ENCODE peak calls at places on chromosomes 7 and 10, in six cellular contexts. T is HCT116, S is GM23248, P is esophagus squamous epithelium, X is psoas muscle, C is pancreas. I is an unnamed sample. For H3K4me1, the result is how much of the 10 kb centered on the place peaks cover.

GRCh38 chr7:48083114-48083830 is 5.8 kb upstream of the UPP1 start:
- DNase-seq in P (no peak), T (no peak), X (no peak), S (peak), C (no peak), I (no peak)

GRCh38 chr10:43781480-43782361 is 133.0 kb upstream of the ZNF32 start:
- DNase-seq in S (no peak), T (no peak), P (no peak), C (peak), X (no peak), I (no peak)

GRCh38 chr7:18053177-18053928 is 25.7 kb upstream of the PRPS1L1 start:
- DNase-seq in X (no peak), S (peak), P (no peak), C (no peak), T (no peak), I (no peak)

GRCh38 chr10:71211759-71212248 is 566 bp upstream of the UNC5B start:
- DNase-seq in X (no peak), T (no peak), C (no peak), S (no peak), P (no peak), I (no peak)

GRCh38 chr7:1571261-1571650 is 1.4 kb upstream of the PSMG3 start:
- DNase-seq in P (no peak), C (no peak), T (no peak), X (no peak), S (peak), I (peak)

GRCh38 chr10:31706921-31707571 is 221.6 kb downstream of the ARHGAP12 start:
- DNase-seq in C (no peak), S (peak), X (peak), T (no peak), P (no peak), I (peak)

GRCh38 chr7:12257582-12257981 is 46.5 kb downstream of the TMEM106B start:
- DNase-seq in S (peak), T (no peak), C (no peak), P (no peak), X (no peak), I (peak)

GRCh38 chr7:66304536-66304935 is 99.4 kb downstream of the TPST1 start:
- DNase-seq in T (no peak), C (no peak), P (no peak), S (no peak), X (no peak), I (no peak)

GRCh38 chr10:96747734-96748550 is 27.6 kb upstream of the PIK3AP1 start:
- DNase-seq in X (no peak), C (no peak), S (no peak), T (no peak), P (no peak), I (no peak)

GRCh38 chr7:118259115-118259514 is 34.6 kb downstream of the ANKRD7 start:
- DNase-seq in T (no peak), P (no peak), S (peak), C (no peak), X (no peak), I (peak)

GRCh38 chr10:43734716-43735115 is 86.0 kb upstream of the ZNF32 start:
- DNase-seq in S (peak), C (no peak), P (no peak), X (no peak), T (no peak), I (peak)

GRCh38 chr10:61835909-61836232 is 65.6 kb upstream of the ARID5B start:
- DNase-seq in P (no peak), C (no peak), S (peak), T (no peak), X (no peak), I (peak)

GRCh38 chr10:61836888-61837747 is 64.4 kb upstream of the ARID5B start:
- DNase-seq in X (no peak), T (peak), S (peak), C (no peak), P (no peak), I (peak)

GRCh38 chr10:61835069-61835908 is 66.2 kb upstream of the ARID5B start:
- DNase-seq in T (peak), S (peak), P (no peak), C (no peak), X (no peak), I (peak)

GRCh38 chr10:61837748-61838055 is 63.8 kb upstream of the ARID5B start:
- DNase-seq in P (no peak), T (no peak), X (no peak), C (no peak), S (no peak), I (no peak)

GRCh38 chr10:61836233-61836887 is 65.1 kb upstream of the ARID5B start:
- DNase-seq in P (no peak), T (no peak), S (peak), X (no peak), C (no peak), I (peak)
- H3K4me1 ChIP-seq in P (under half), T (under half), S (under half), X (under half), C (half or more), I (under half)

DNA sequence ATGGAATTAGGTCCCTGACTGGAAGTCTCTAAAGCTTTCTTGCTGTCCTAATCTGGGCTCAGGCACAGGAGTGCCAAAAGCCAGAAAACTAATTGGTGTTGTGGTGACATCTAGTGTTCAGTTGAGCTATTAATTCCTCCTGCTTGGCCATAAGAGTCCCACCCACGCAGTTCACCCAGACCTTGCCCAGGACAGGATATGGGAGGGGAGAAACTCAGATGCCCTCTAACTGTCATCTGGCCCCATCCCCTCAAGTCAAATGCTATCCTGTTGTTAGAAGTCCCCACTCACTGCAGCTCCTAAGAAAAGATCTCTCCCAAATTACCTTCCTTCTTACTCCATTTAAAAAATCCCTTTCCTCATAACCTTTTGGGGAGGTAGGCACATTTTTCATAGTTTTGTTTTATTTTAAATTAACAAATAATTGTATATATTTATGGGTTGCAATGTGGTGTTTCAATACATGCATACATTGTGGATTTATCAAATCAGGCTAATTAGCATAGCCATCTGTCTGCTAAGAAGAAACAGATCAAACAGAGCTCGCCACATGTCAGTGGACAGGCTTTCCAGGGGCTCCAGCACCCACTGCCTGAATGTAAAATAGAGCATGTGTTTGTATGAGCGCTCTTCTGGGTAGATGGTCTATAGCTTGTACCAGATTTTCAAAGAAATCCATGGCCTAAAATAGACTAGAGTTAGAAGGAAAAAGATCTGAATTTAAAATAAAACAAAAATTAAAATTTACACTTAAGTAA is 84.0 kb downstream of the GSAP start:
- DNase-seq in X (peak), T (peak), P (no peak), S (peak), C (peak), I (peak)
- H3K4me1 ChIP-seq in X (under half), T (under half), P (under half), S (under half), C (under half), I (under half)

GRCh38 chr10:79448732-79449049 is 3.3 kb upstream of the ZCCHC24 start:
- DNase-seq in X (no peak), T (no peak), P (no peak), C (no peak), S (no peak), I (no peak)
- H3K4me1 ChIP-seq in X (under half), T (under half), P (under half), C (under half), S (under half), I (under half)

DNA sequence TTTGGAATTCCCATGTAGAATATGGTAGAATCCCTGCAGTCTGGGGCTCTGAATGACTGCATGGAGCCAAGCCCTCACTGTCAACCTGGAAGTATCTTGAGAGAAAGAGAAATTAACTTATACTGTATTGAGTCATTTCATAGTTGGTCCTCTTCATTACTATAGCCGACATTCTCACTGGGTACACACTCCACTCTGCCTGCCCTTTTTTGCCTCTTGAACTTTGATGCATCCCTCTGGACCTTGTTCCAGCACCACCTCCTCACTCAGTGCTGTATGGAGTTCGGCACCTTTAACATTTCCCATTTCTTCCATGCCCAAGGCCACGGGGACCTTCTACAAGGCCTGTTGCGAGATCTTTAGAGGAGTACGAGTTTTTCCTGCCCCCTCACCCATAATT is 4.6 kb upstream of the ARHGAP22 start:
- DNase-seq in S (no peak), C (no peak), P (no peak), T (no peak), X (no peak), I (no peak)
- H3K4me1 ChIP-seq in S (half or more), C (under half), P (under half), T (under half), X (under half), I (under half)

GRCh38 chr7:44267178-44267577 is 58.2 kb downstream of the CAMK2B start:
- DNase-seq in X (no peak), S (no peak), P (no peak), C (no peak), T (no peak), I (no peak)

GRCh38 chr7:44264221-44264956 is 61.0 kb downstream of the CAMK2B start:
- DNase-seq in C (no peak), T (no peak), S (no peak), P (no peak), X (no peak), I (no peak)

GRCh38 chr7:44267719-44268413 is 57.5 kb downstream of the CAMK2B start:
- DNase-seq in C (no peak), P (no peak), T (no peak), X (no peak), S (no peak), I (no peak)

GRCh38 chr7:44266526-44266925 is 58.9 kb downstream of the CAMK2B start:
- DNase-seq in P (no peak), C (no peak), X (no peak), T (no peak), S (no peak), I (no peak)

GRCh38 chr7:44265733-44266132 is 59.7 kb downstream of the CAMK2B start:
- DNase-seq in X (no peak), T (no peak), S (no peak), P (no peak), C (no peak), I (no peak)
- H3K4me1 ChIP-seq in X (half or more), T (under half), S (under half), P (under half), C (under half), I (under half)

DNA sequence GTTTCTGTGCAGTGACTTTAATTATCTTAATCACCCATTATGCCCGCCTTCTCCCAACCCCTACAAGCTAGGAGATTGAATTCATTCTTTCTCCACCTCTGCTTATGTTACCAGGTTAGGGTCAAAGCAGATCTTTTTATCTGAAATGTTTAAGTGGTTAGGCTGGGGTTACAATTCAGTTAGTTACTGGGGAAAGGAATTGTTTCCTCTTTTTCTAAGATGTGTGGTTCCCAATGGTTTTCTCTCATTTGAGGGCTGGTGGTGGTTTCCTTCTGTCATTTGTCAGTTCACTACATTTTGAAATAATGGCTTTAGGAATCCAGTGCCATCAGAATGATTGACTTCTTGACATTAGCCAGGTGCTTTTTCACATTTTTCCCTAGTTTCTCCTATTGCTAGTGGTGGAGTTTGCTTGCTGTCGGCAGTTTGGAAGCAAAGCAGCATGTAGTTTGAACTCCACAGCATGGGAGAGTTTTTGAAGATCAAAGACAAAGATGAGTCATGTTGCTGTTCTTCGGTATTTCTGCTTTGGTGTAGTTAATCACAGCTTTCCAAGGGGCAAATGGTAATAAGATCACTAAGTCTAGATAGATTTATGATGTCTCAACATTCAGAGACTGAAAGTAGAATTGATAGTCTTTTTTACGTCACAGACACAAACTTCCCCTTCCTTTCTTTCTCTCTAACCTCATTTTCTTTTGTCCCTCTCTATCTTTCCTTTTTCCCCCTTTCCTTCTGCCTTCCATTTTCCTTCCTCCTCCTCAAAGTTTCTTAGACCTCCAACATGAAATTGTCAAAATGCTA is 168.2 kb downstream of the SND1 start:
- DNase-seq in P (no peak), X (no peak), S (peak), C (no peak), T (peak), I (peak)
- H3K4me1 ChIP-seq in P (under half), X (under half), S (under half), C (under half), T (under half), I (under half)

GRCh38 chr10:72251635-72252034 is 22.1 kb upstream of the DDIT4 start:
- DNase-seq in S (no peak), T (no peak), P (no peak), C (no peak), X (no peak), I (no peak)

GRCh38 chr10:72255977-72256729 is 17.6 kb upstream of the DDIT4 start:
- DNase-seq in P (no peak), S (no peak), X (no peak), T (no peak), C (no peak), I (no peak)

GRCh38 chr10:72257051-72257892 is 16.5 kb upstream of the DDIT4 start:
- DNase-seq in C (no peak), S (no peak), P (no peak), X (no peak), T (no peak), I (peak)

GRCh38 chr10:72253002-72253401 is 20.7 kb upstream of the DDIT4 start:
- DNase-seq in X (no peak), C (no peak), S (no peak), P (no peak), T (no peak), I (peak)

DNA sequence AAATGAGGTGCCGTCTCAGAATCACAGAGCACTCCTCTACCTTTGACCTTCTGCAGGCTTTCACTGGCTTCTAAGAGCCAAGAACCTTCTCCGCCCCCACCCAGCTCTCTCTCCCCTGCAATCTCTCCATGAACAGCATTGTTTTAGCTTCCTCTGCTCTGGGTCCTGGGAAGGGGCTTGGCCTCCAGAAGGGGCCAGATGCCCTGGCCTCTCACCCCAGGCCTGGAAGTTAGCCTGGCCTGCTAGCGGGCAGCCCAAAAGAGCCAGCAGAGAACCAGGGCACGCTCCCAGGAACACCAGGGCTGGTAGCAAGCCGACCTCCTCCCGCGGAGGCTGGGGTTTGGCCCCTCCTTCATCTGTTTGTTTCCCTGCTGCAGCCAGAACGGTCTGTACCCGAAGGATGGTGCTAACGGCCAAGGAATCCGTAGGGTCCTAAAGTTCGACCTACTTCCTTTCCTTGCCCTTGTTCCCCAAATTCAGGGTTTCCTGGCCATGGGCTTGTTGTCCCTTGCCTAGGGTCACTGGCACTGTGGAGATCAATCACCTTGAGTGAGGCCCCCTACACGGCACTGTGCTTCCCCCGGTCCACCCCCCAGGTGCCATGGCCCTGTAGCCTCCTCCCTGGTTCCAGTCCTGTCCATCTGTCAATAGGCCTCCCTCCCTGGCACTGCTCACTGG is 18.7 kb upstream of the DDIT4 start:
- DNase-seq in S (peak), T (no peak), C (peak), X (peak), P (no peak), I (peak)
- H3K4me1 ChIP-seq in S (under half), T (under half), C (under half), X (half or more), P (half or more), I (half or more)